ENCODE peak calls at places on chromosome 4, in ten cellular contexts. Y is GM06990; A is CD8-positive, alpha-beta T cell; Z is nephron progenitor cell; S is AG04450; C is fibroblast of lung; X is GM10248; F is pancreas; N is mucosa of descending colon; B is AG09319. W is an unnamed sample.

GRCh38 chr4:78588894-78589545 is 37.5 kb downstream of the ANXA3 start:
- DNase-seq in S (no peak), B (no peak), X (no peak), Z (no peak), C (peak; percentile 50), F (no peak), Y (no peak), N (no peak), A (no peak), W (no peak)

GRCh38 chr4:151524610-151525009 is 115.6 kb downstream of the FHIP1A start:
- DNase-seq in N (no peak), X (no peak), F (no peak), B (no peak), S (no peak), Y (no peak), C (no peak), A (no peak), Z (no peak), W (no peak)

GRCh38 chr4:109424093-109424818 is 9.4 kb upstream of the SEC24B start:
- DNase-seq in Y (no peak), Z (no peak), N (no peak), B (no peak), F (no peak), A (no peak), X (no peak), C (no peak), S (no peak), W (no peak)

GRCh38 chr4:11632488-11632887 is 203.8 kb upstream of the HS3ST1 start:
- DNase-seq in C (no peak), X (no peak), B (no peak), Y (no peak), A (no peak), N (no peak), S (no peak), F (no peak), Z (no peak), W (no peak)

GRCh38 chr4:102042843-102043802 is 252.6 kb downstream of the BANK1 start:
- DNase-seq in X (no peak), N (no peak), B (no peak), S (no peak), F (no peak), C (peak; percentile 1), A (no peak), Y (no peak), Z (no peak), W (no peak)

GRCh38 chr4:189792819-189793618 is 147.7 kb upstream of the FRG1 start:
- DNase-seq in F (peak; percentile 41), N (peak; percentile 62), B (no peak), S (peak; percentile 13), Z (peak; percentile 56), X (peak; percentile 60), Y (peak; percentile 13), A (peak; percentile 32), C (peak; percentile 29), W (peak; percentile 79)

GRCh38 chr4:25976780-25977179 is 62.8 kb downstream of the SMIM20 start:
- DNase-seq in A (no peak), N (no peak), S (no peak), F (no peak), Y (no peak), B (no peak), Z (no peak), C (no peak), X (no peak), W (no peak)

GRCh38 chr4:145815027-145815612 is 123.5 kb downstream of the ZNF827 start:
- DNase-seq in Z (no peak), A (no peak), X (no peak), S (no peak), C (no peak), B (no peak), N (no peak), Y (no peak), F (no peak), W (no peak)

GRCh38 chr4:2459589-2460349 is 9.1 kb upstream of the RNF4 start:
- DNase-seq in B (no peak), A (no peak), N (no peak), S (no peak), X (no peak), Y (no peak), F (no peak), Z (no peak), C (no peak), W (no peak)

GRCh38 chr4:120049732-120050494 is 16.7 kb downstream of the MAD2L1 start:
- DNase-seq in Y (peak; percentile 40), A (peak; percentile 74), F (peak; percentile 68), S (peak; percentile 78), C (peak; percentile 83), X (peak; percentile 51), N (peak; percentile 95), Z (peak; percentile 83), B (peak; percentile 79), W (peak; percentile 88)

GRCh38 chr4:122968227-122968812 is 45.9 kb upstream of the NUDT6 start:
- DNase-seq in B (no peak), C (peak; percentile 7), Z (no peak), S (no peak), A (no peak), X (no peak), N (no peak), Y (no peak), F (no peak), W (no peak)

GRCh38 chr4:10706236-10706635 is 21.7 kb upstream of the CLNK start:
- DNase-seq in Y (no peak), B (no peak), S (no peak), A (no peak), Z (no peak), C (peak; percentile 44), X (no peak), F (no peak), N (no peak), W (no peak)

GRCh38 chr4:182837831-182838230 is 79.4 kb downstream of the DCTD start:
- DNase-seq in B (no peak), F (no peak), C (no peak), Y (no peak), Z (no peak), X (no peak), N (no peak), S (no peak), A (no peak), W (no peak)

GRCh38 chr4:56752985-56753384 is 68.5 kb downstream of the SPINK2 start:
- DNase-seq in B (no peak), Y (no peak), X (no peak), N (peak; percentile 69), Z (no peak), C (no peak), F (no peak), A (no peak), S (no peak), W (no peak)

GRCh38 chr4:76960014-76960413 is 10.5 kb downstream of the SEPTIN11 start:
- DNase-seq in C (peak; percentile 78), X (peak; percentile 51), A (no peak), B (no peak), F (no peak), Z (no peak), N (no peak), Y (peak; percentile 55), S (no peak), W (no peak)

GRCh38 chr4:2714071-2714770 is 41.9 kb downstream of the TNIP2 start:
- DNase-seq in S (no peak), A (peak; percentile 38), X (no peak), C (peak; percentile 37), N (no peak), Z (no peak), F (peak; percentile 55), B (no peak), Y (no peak), W (no peak)

GRCh38 chr4:185307136-185307950 is 88.4 kb downstream of the LRP2BP start:
- DNase-seq in F (peak; percentile 12), N (no peak), X (peak; percentile 67), A (no peak), C (peak; percentile 63), Z (no peak), B (no peak), Y (peak; percentile 81), S (no peak), W (no peak)

GRCh38 chr4:152972821-152973613 is 36.9 kb downstream of the FHDC1 start:
- DNase-seq in N (no peak), A (no peak), Z (no peak), X (no peak), C (peak; percentile 100), Y (no peak), S (peak; percentile 65), F (no peak), B (peak; percentile 52), W (no peak)

GRCh38 chr4:23932935-23933334 is 43.1 kb upstream of the PPARGC1A start:
- DNase-seq in C (peak; percentile 77), B (no peak), Z (no peak), N (no peak), S (no peak), Y (no peak), F (no peak), A (no peak), X (no peak), W (no peak)
- TF ChIP-seq CTCF in C (peak; percentile 56), B (peak; percentile 52), Z (no peak), N (no peak), S (peak; percentile 49), Y (no peak), F (no peak), A (no peak), X (no peak), W (no peak)

DNA sequence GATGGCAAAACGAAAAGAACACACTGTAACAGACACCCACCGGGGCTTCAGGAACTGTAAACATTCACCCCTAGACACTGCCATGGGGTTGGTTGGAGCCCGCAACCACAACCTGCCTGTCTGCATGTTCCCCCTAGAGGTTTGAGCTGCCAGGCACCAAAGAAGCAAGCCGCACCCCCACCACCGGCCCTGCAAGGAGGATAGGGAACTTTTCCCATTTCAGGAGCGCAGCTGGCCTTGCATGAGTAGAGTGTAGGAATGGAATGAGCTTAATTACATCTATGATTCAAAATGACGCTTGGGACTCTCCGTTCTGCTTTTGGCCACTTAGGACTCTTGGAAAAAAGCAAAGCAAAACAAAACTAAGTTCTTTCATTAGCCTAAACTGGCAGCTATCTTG is 243.6 kb upstream of the CTSO start:
- DNase-seq in Z (peak; percentile 39), F (no peak), X (no peak), B (no peak), C (no peak), Y (peak; percentile 37), S (no peak), A (no peak), N (no peak), W (no peak)
- TF ChIP-seq CTCF in Z (no peak), F (no peak), X (no peak), B (no peak), C (no peak), Y (no peak), S (no peak), A (no peak), N (no peak), W (no peak)

GRCh38 chr4:89998350-89999098 is 103.9 kb downstream of the MMRN1 start:
- DNase-seq in X (no peak), N (no peak), F (no peak), C (no peak), Z (no peak), B (no peak), A (no peak), Y (no peak), S (no peak), W (no peak)
- TF ChIP-seq CTCF in X (no peak), N (no peak), F (no peak), C (no peak), Z (no peak), B (no peak), A (no peak), Y (no peak), S (no peak), W (no peak)

GRCh38 chr4:130820448-130820847 is 1724.5 kb downstream of the C4orf33 start:
- DNase-seq in Y (no peak), F (no peak), C (no peak), S (no peak), B (no peak), Z (no peak), N (no peak), X (no peak), A (no peak), W (no peak)

GRCh38 chr4:130825283-130825682 is 1729.3 kb downstream of the C4orf33 start:
- DNase-seq in N (no peak), X (no peak), F (no peak), Z (no peak), S (no peak), A (no peak), B (no peak), C (peak; percentile 1), Y (no peak), W (no peak)
- TF ChIP-seq CTCF in N (no peak), X (no peak), F (no peak), Z (no peak), S (no peak), A (no peak), B (no peak), C (no peak), Y (no peak), W (no peak)

W was measured in endothelial cell.